ENCODE peak calls at places on chromosomes 2 and 18, in six cellular contexts. I is activated CD4-positive, alpha-beta T cell treated with anti-CD3 and anti-CD28 coated beads, Interleukin-2, amount 10 ng/mL, durations not matched to agents 24 days and 14 days; R is aorta; S is NCI-H1930; A is HTR-8/SVneo; P is HEK293T. W is an unnamed sample.

GRCh38 chr18:79455261-79455660 is 59.5 kb downstream of the NFATC1 start:
- DNase-seq in I (no peak), R (no peak), S (no peak), A (no peak), P (no peak), W (no peak)

GRCh38 chr2:113135354-113135753 is 8.0 kb downstream of the IL1RN start:
- DNase-seq in I (no peak), R (no peak), S (no peak), A (no peak), P (no peak), W (no peak)

GRCh38 chr18:23824235-23824634 is 135.0 kb downstream of the LAMA3 start:
- DNase-seq in I (no peak), R (no peak), S (no peak), A (no peak), P (no peak), W (no peak)

GRCh38 chr18:21997207-21998143 is 171.9 kb upstream of the GATA6 start:
- DNase-seq in I (peak; percentile 65), R (no peak), S (no peak), A (peak; percentile 64), P (peak; percentile 76), W (no peak)

GRCh38 chr2:164523026-164523425 is 98.3 kb downstream of the GRB14 start:
- DNase-seq in I (no peak), R (no peak), S (no peak), A (no peak), P (no peak), W (no peak)

GRCh38 chr18:48027401-48027931 is 97.0 kb upstream of the SMAD2 start:
- DNase-seq in I (no peak), R (peak; percentile 77), S (no peak), A (no peak), P (no peak), W (no peak)

GRCh38 chr18:57220485-57220884 is 73.6 kb downstream of the BOD1L2 start:
- DNase-seq in I (no peak), R (no peak), S (no peak), A (no peak), P (no peak), W (no peak)

GRCh38 chr2:44389895-44390294 is 28.1 kb downstream of the CAMKMT start:
- DNase-seq in I (no peak), R (no peak), S (no peak), A (no peak), P (no peak), W (no peak)

GRCh38 chr2:28665041-28665704 is 86.5 kb upstream of the PPP1CB start:
- DNase-seq in I (no peak), R (peak; percentile 90), S (no peak), A (no peak), P (no peak), W (no peak)

GRCh38 chr2:103873719-103874359 is 980.1 kb upstream of the POU3F3 start:
- DNase-seq in I (no peak), R (no peak), S (no peak), A (no peak), P (no peak), W (no peak)

GRCh38 chr2:203914546-203915169 is 21.9 kb upstream of the ICOS start:
- DNase-seq in I (no peak), R (no peak), S (no peak), A (no peak), P (no peak), W (no peak)

GRCh38 chr2:120530781-120531180 is 184.8 kb downstream of the INHBB start:
- DNase-seq in I (no peak), R (no peak), S (no peak), A (no peak), P (no peak), W (no peak)

GRCh38 chr2:128321784-128322650 is 3.3 kb upstream of the HS6ST1 start:
- DNase-seq in I (peak; percentile 95), R (peak; percentile 96), S (peak; percentile 68), A (peak; percentile 84), P (peak; percentile 88), W (peak; percentile 95)

GRCh38 chr2:121263996-121264715 is 20.8 kb downstream of the TFCP2L1 start:
- DNase-seq in I (no peak), R (peak; percentile 57), S (no peak), A (no peak), P (no peak), W (no peak)

GRCh38 chr2:183269956-183270355 is 145.7 kb downstream of the NUP35 start:
- DNase-seq in I (no peak), R (no peak), S (no peak), A (no peak), P (no peak), W (no peak)

GRCh38 chr2:226963528-226963927 is 127.7 kb downstream of the RHBDD1 start:
- DNase-seq in I (no peak), R (no peak), S (no peak), A (peak; percentile 21), P (no peak), W (no peak)

GRCh38 chr2:3427272-3427671 is 47.8 kb downstream of the TRAPPC12 start:
- DNase-seq in I (no peak), R (no peak), S (no peak), A (no peak), P (no peak), W (no peak)

GRCh38 chr2:25566694-25567093 is 106.7 kb downstream of the DTNB start:
- DNase-seq in I (peak; percentile 65), R (no peak), S (no peak), A (no peak), P (no peak), W (no peak)

GRCh38 chr2:17355608-17356329 is 162.5 kb downstream of the RAD51AP2 start:
- DNase-seq in I (no peak), R (no peak), S (no peak), A (no peak), P (no peak), W (no peak)

GRCh38 chr2:230998882-230999281 is 3.0 kb downstream of the SPATA3 start:
- DNase-seq in I (no peak), R (no peak), S (no peak), A (no peak), P (no peak), W (no peak)

GRCh38 chr2:160859086-160859485 is 301.1 kb upstream of the TANK start:
- DNase-seq in I (no peak), R (no peak), S (no peak), A (no peak), P (no peak), W (no peak)

GRCh38 chr18:24266124-24266523 is 127.3 kb downstream of the CABYR start:
- DNase-seq in I (no peak), R (no peak), S (no peak), A (no peak), P (no peak), W (no peak)

GRCh38 chr2:138707424-138708074 is 72.6 kb downstream of the NXPH2 start:
- DNase-seq in I (no peak), R (no peak), S (no peak), A (no peak), P (no peak), W (no peak)

GRCh38 chr2:41972819-41973218 is 75.0 kb upstream of the PKDCC start:
- DNase-seq in I (no peak), R (no peak), S (no peak), A (no peak), P (no peak), W (no peak)

GRCh38 chr2:7673843-7674242 is 756.6 kb downstream of the RNF144A start:
- DNase-seq in I (peak; percentile 39), R (no peak), S (no peak), A (no peak), P (no peak), W (no peak)

GRCh38 chr18:35117372-35117771 is 76.2 kb downstream of the MAPRE2 start:
- DNase-seq in I (no peak), R (no peak), S (no peak), A (no peak), P (no peak), W (no peak)

GRCh38 chr18:8264861-8265411 is 344.3 kb upstream of the RAB12 start:
- DNase-seq in I (peak; percentile 37), R (no peak), S (no peak), A (no peak), P (no peak), W (no peak)

GRCh38 chr2:30649278-30649677 is 158.0 kb downstream of the CAPN13 start:
- DNase-seq in I (no peak), R (no peak), S (no peak), A (no peak), P (no peak), W (no peak)

GRCh38 chr2:86764661-86765307 is 25.9 kb downstream of the CD8A start:
- DNase-seq in I (peak; percentile 81), R (no peak), S (no peak), A (peak; percentile 61), P (peak; percentile 60), W (no peak)

GRCh38 chr2:7707723-7708122 is 790.5 kb downstream of the RNF144A start:
- DNase-seq in I (no peak), R (no peak), S (no peak), A (peak; percentile 9), P (no peak), W (no peak)

GRCh38 chr2:171852489-171852888 is 41.6 kb downstream of the SLC25A12 start:
- DNase-seq in I (no peak), R (no peak), S (no peak), A (no peak), P (no peak), W (no peak)

GRCh38 chr2:152475982-152476381 is 141.0 kb downstream of the FMNL2 start:
- DNase-seq in I (no peak), R (no peak), S (no peak), A (no peak), P (no peak), W (no peak)

W was measured in left lung.